ENCODE peak calls at places on chromosomes 4 and X, in eight cellular contexts. K is substantia nigra, S is T-helper 2 cell, B is astrocyte of the hippocampus, A is T follicular helper cell, M is mucosa of descending colon, D is islet precursor cell, Z is iPS-NIHi11. U is an unnamed sample.

GRCh38 chrX:2508648-2509335 is 8.0 kb upstream of the DHRSX start:
- DNase-seq in K (no peak), A (no peak), S (no peak), D (no peak), Z (no peak), B (no peak), M (no peak), U (no peak)

GRCh38 chr4:136687118-136687517 is 845.2 kb downstream of the PCDH18 start:
- DNase-seq in M (no peak), B (no peak), D (no peak), Z (peak), S (no peak), A (no peak), K (no peak), U (no peak)

GRCh38 chr4:166017804-166018203 is 144.8 kb downstream of the TLL1 start:
- DNase-seq in K (no peak), A (no peak), Z (no peak), M (no peak), S (no peak), B (peak), D (no peak), U (no peak)

GRCh38 chrX:132757066-132757623 is 201.3 kb downstream of the HS6ST2 start:
- DNase-seq in D (no peak), S (no peak), Z (no peak), B (no peak), K (no peak), M (no peak), A (no peak), U (no peak)

GRCh38 chr4:127832585-127832984 is 48.1 kb upstream of the PLK4 start:
- DNase-seq in M (no peak), S (no peak), K (no peak), A (no peak), B (no peak), D (no peak), Z (no peak), U (no peak)

GRCh38 chr4:168737441-168738176 is 240.8 kb downstream of the PALLD start:
- DNase-seq in Z (no peak), M (no peak), K (no peak), B (peak), D (peak), S (no peak), A (no peak), U (no peak)

GRCh38 chrX:38561126-38561868 is at the start of gene TSPAN7:
- DNase-seq in D (peak), S (peak), M (peak), B (peak), Z (peak), A (peak), K (peak), U (peak)

GRCh38 chr4:140052050-140052449 is 101.9 kb downstream of the MAML3 start:
- DNase-seq in B (peak), M (no peak), A (no peak), Z (peak), K (no peak), D (no peak), S (peak), U (peak)

GRCh38 chrX:4674028-4674782 is 960.8 kb upstream of the PRKX start:
- DNase-seq in Z (no peak), M (no peak), A (no peak), D (peak), S (no peak), B (no peak), K (no peak), U (peak)

GRCh38 chr4:128286474-128287158 is 997 bp downstream of the PGRMC2 start:
- DNase-seq in Z (peak), B (peak), K (no peak), D (no peak), A (no peak), M (no peak), S (peak), U (peak)

GRCh38 chrX:10974920-10975319 is 136.2 kb upstream of the HCCS start:
- DNase-seq in S (no peak), D (no peak), Z (no peak), B (no peak), K (no peak), M (no peak), A (no peak), U (no peak)

GRCh38 chr4:72031868-72032619 is at the start of gene NPFFR2:
- DNase-seq in D (peak), M (peak), S (no peak), A (no peak), Z (peak), B (peak), K (no peak), U (no peak)

GRCh38 chr4:120144634-120145033 is 78.0 kb upstream of the MAD2L1 start:
- DNase-seq in Z (peak), S (no peak), A (no peak), B (no peak), D (no peak), M (no peak), K (no peak), U (no peak)

GRCh38 chr4:1406946-1407656 is 859 bp upstream of the NKX1-1 start:
- DNase-seq in A (no peak), D (no peak), S (no peak), K (no peak), M (no peak), Z (peak), B (peak), U (no peak)

GRCh38 chrX:128699716-128700285 is 647.6 kb upstream of the ACTRT1 start:
- DNase-seq in S (no peak), K (no peak), B (no peak), Z (no peak), M (no peak), D (no peak), A (no peak), U (no peak)

GRCh38 chr4:37464373-37464772 is 219.8 kb downstream of the NWD2 start:
- DNase-seq in K (no peak), Z (no peak), S (no peak), A (no peak), D (no peak), B (no peak), M (no peak), U (no peak)

GRCh38 chrX:118577041-118577440 is 81.4 kb downstream of the DOCK11 start:
- DNase-seq in M (no peak), B (no peak), Z (no peak), S (no peak), K (no peak), A (no peak), D (no peak), U (no peak)

GRCh38 chr4:31021008-31021407 is 300.8 kb downstream of the PCDH7 start:
- DNase-seq in Z (no peak), K (no peak), A (no peak), B (no peak), D (no peak), M (no peak), S (no peak), U (no peak)

GRCh38 chrX:72029473-72030411 is 102.0 kb downstream of the RTL5 start:
- DNase-seq in Z (no peak), K (no peak), D (peak), M (no peak), B (peak), S (no peak), A (no peak), U (peak)

GRCh38 chr4:6680372-6681034 is 13.2 kb upstream of the S100P start:
- DNase-seq in S (no peak), M (no peak), Z (peak), B (no peak), K (no peak), D (no peak), A (no peak), U (no peak)

GRCh38 chr4:78565971-78566372 is 14.4 kb downstream of the ANXA3 start:
- DNase-seq in Z (peak), B (peak), K (no peak), M (no peak), S (no peak), A (no peak), D (peak), U (peak)

GRCh38 chr4:108256538-108256937 is 87.8 kb upstream of the LEF1 start:
- DNase-seq in S (no peak), M (no peak), D (no peak), A (no peak), Z (no peak), K (no peak), B (no peak), U (no peak)

GRCh38 chr4:30720021-30720655 is at the start of gene PCDH7:
- DNase-seq in D (peak), Z (peak), A (no peak), M (no peak), K (no peak), B (peak), S (no peak), U (peak)

GRCh38 chr4:828641-829271 is 2.8 kb upstream of the CPLX1 start:
- DNase-seq in K (no peak), Z (peak), B (no peak), S (no peak), D (peak), M (peak), A (no peak), U (peak)

GRCh38 chrX:110143454-110144210 is 140.7 kb downstream of the TMEM164 start:
- DNase-seq in D (no peak), B (peak), Z (no peak), S (no peak), M (no peak), A (no peak), K (no peak), U (no peak)

GRCh38 chrX:153763989-153764755 is at the start of gene PLXNB3:
- DNase-seq in B (peak), S (peak), M (peak), D (peak), A (peak), K (peak), Z (peak), U (peak)

GRCh38 chrX:131745942-131746489 is 202.1 kb downstream of the OR13H1 start:
- DNase-seq in B (no peak), A (no peak), S (no peak), K (no peak), Z (no peak), D (no peak), M (no peak), U (no peak)

GRCh38 chr4:76090241-76090691 is 15.8 kb downstream of the ART3 start:
- DNase-seq in A (no peak), Z (no peak), S (peak), D (no peak), B (peak), K (no peak), M (no peak), U (peak)

GRCh38 chr4:101954975-101955678 is 164.6 kb downstream of the BANK1 start:
- DNase-seq in D (no peak), A (no peak), M (no peak), Z (no peak), K (no peak), B (peak), S (no peak), U (peak)

GRCh38 chr4:123449780-123450179 is 53.2 kb downstream of the SPRY1 start:
- DNase-seq in D (no peak), Z (no peak), A (no peak), M (no peak), B (peak), S (peak), K (no peak), U (peak)

GRCh38 chr4:81919810-81920209 is 448.1 kb upstream of the RASGEF1B start:
- DNase-seq in D (no peak), S (no peak), K (no peak), B (no peak), A (no peak), M (no peak), Z (no peak), U (no peak)

GRCh38 chr4:53273726-53274125 is 92.1 kb downstream of the SCFD2 start:
- DNase-seq in A (no peak), D (no peak), B (peak), K (no peak), M (no peak), Z (no peak), S (no peak), U (peak)

GRCh38 chrX:23908219-23909003 is 605 bp downstream of the CXorf58 start:
- DNase-seq in A (no peak), D (no peak), B (no peak), M (no peak), Z (peak), K (no peak), S (peak), U (no peak)

GRCh38 chr4:143399113-143399949 is 62.7 kb downstream of the GAB1 start:
- DNase-seq in B (peak), S (peak), K (no peak), Z (peak), D (no peak), A (no peak), M (no peak), U (peak)

GRCh38 chr4:72846280-72847111 is 223.0 kb downstream of the COX18 start:
- DNase-seq in D (peak), K (no peak), M (no peak), S (peak), Z (peak), A (no peak), B (no peak), U (peak)

GRCh38 chrX:15908891-15909290 is 54.3 kb upstream of the AP1S2 start:
- DNase-seq in K (no peak), A (no peak), S (no peak), D (no peak), B (no peak), Z (no peak), M (no peak), U (no peak)

GRCh38 chr4:106806158-106806797 is 229.8 kb downstream of the DKK2 start:
- DNase-seq in M (no peak), K (no peak), D (no peak), B (no peak), S (no peak), A (no peak), Z (no peak), U (no peak)

GRCh38 chrX:12896935-12897334 is 9.5 kb upstream of the TLR8 start:
- DNase-seq in B (no peak), Z (no peak), K (no peak), S (no peak), A (no peak), M (no peak), D (no peak), U (no peak)